ENCODE peak calls at places on chromosomes 11 and 22, in six cellular contexts. One of them, this sample, is unnamed.

GRCh38 chr11:44096360-44097188 is 1.1 kb downstream of the EXT2 start:
- DNase-seq in MM.1S: no peak
- DNase-seq in IMR-90: peak
- DNase-seq in H9: no peak
- DNase-seq in mesendoderm: no peak
- DNase-seq in HepG2: no peak
- DNase-seq in this sample: peak

GRCh38 chr11:75145196-75145971 is 5.5 kb upstream of the SLCO2B1 start:
- DNase-seq in MM.1S: no peak
- DNase-seq in IMR-90: no peak
- DNase-seq in H9: no peak
- DNase-seq in mesendoderm: no peak
- DNase-seq in HepG2: no peak
- DNase-seq in this sample: no peak

GRCh38 chr11:118338637-118339061 is 3.9 kb downstream of the CD3D start:
- DNase-seq in MM.1S: no peak
- DNase-seq in IMR-90: no peak
- DNase-seq in H9: no peak
- DNase-seq in mesendoderm: peak
- DNase-seq in HepG2: peak
- DNase-seq in this sample: no peak

GRCh38 chr22:42389137-42389536 is 43.1 kb downstream of the NFAM1 start:
- DNase-seq in MM.1S: no peak
- DNase-seq in IMR-90: no peak
- DNase-seq in H9: no peak
- DNase-seq in mesendoderm: no peak
- DNase-seq in HepG2: no peak
- DNase-seq in this sample: no peak

GRCh38 chr11:11387201-11387600 is 34.2 kb upstream of the CSNK2A3 start:
- DNase-seq in MM.1S: no peak
- DNase-seq in IMR-90: no peak
- DNase-seq in H9: no peak
- DNase-seq in mesendoderm: no peak
- DNase-seq in HepG2: no peak
- DNase-seq in this sample: no peak

GRCh38 chr22:25875461-25875860 is 133.5 kb downstream of the MYO18B start:
- DNase-seq in MM.1S: no peak
- DNase-seq in IMR-90: no peak
- DNase-seq in H9: no peak
- DNase-seq in mesendoderm: no peak
- DNase-seq in HepG2: no peak
- DNase-seq in this sample: peak

GRCh38 chr22:43109511-43109910 is 1.0 kb upstream of the BIK start:
- DNase-seq in MM.1S: no peak
- DNase-seq in IMR-90: no peak
- DNase-seq in H9: no peak
- DNase-seq in mesendoderm: no peak
- DNase-seq in HepG2: no peak
- DNase-seq in this sample: no peak

GRCh38 chr22:27684856-27685255 is 116.7 kb downstream of the MN1 start:
- DNase-seq in MM.1S: no peak
- DNase-seq in IMR-90: peak
- DNase-seq in H9: no peak
- DNase-seq in mesendoderm: no peak
- DNase-seq in HepG2: no peak
- DNase-seq in this sample: no peak

GRCh38 chr11:117855452-117855851 is 21.0 kb downstream of the FXYD6 start:
- DNase-seq in MM.1S: no peak
- DNase-seq in IMR-90: no peak
- DNase-seq in H9: peak
- DNase-seq in mesendoderm: peak
- DNase-seq in HepG2: no peak
- DNase-seq in this sample: no peak

GRCh38 chr11:1205121-1205986 is 17.5 kb upstream of the MUC5B start:
- DNase-seq in MM.1S: no peak
- DNase-seq in IMR-90: no peak
- DNase-seq in H9: peak
- DNase-seq in mesendoderm: no peak
- DNase-seq in HepG2: no peak
- DNase-seq in this sample: no peak

GRCh38 chr22:36816635-36817428 is at the start of gene PVALB:
- DNase-seq in MM.1S: peak
- DNase-seq in IMR-90: peak
- DNase-seq in H9: no peak
- DNase-seq in mesendoderm: peak
- DNase-seq in HepG2: no peak
- DNase-seq in this sample: no peak

GRCh38 chr11:24249921-24250320 is 246.9 kb upstream of the LUZP2 start:
- DNase-seq in MM.1S: no peak
- DNase-seq in IMR-90: no peak
- DNase-seq in H9: no peak
- DNase-seq in mesendoderm: no peak
- DNase-seq in HepG2: no peak
- DNase-seq in this sample: no peak

GRCh38 chr11:132674161-132674560 is 858.1 kb downstream of the OPCML start:
- DNase-seq in MM.1S: no peak
- DNase-seq in IMR-90: no peak
- DNase-seq in H9: no peak
- DNase-seq in mesendoderm: no peak
- DNase-seq in HepG2: no peak
- DNase-seq in this sample: no peak

GRCh38 chr22:48706934-48707748 is 1120.5 kb downstream of the BRD1 start:
- DNase-seq in MM.1S: no peak
- DNase-seq in IMR-90: no peak
- DNase-seq in H9: no peak
- DNase-seq in mesendoderm: no peak
- DNase-seq in HepG2: no peak
- DNase-seq in this sample: no peak

GRCh38 chr22:39388261-39389011 is 11.1 kb upstream of the TAB1 start:
- DNase-seq in MM.1S: peak
- DNase-seq in IMR-90: peak
- DNase-seq in H9: peak
- DNase-seq in mesendoderm: peak
- DNase-seq in HepG2: peak
- DNase-seq in this sample: no peak
- H3K9ac ChIP-seq in MM.1S: peak
- H3K9ac ChIP-seq in IMR-90: peak
- H3K9ac ChIP-seq in H9: no peak
- H3K9ac ChIP-seq in mesendoderm: peak
- H3K9ac ChIP-seq in HepG2: peak
- H3K9ac ChIP-seq in this sample: no peak

GRCh38 chr11:96188625-96189006 is 154.4 kb downstream of the MAML2 start:
- DNase-seq in MM.1S: peak
- DNase-seq in IMR-90: peak
- DNase-seq in H9: no peak
- DNase-seq in mesendoderm: no peak
- DNase-seq in HepG2: peak
- DNase-seq in this sample: no peak

GRCh38 chr11:96186806-96187205 is 156.2 kb downstream of the MAML2 start:
- DNase-seq in MM.1S: no peak
- DNase-seq in IMR-90: no peak
- DNase-seq in H9: no peak
- DNase-seq in mesendoderm: no peak
- DNase-seq in HepG2: no peak
- DNase-seq in this sample: no peak

GRCh38 chr11:96187779-96188624 is 155.0 kb downstream of the MAML2 start:
- DNase-seq in MM.1S: no peak
- DNase-seq in IMR-90: peak
- DNase-seq in H9: no peak
- DNase-seq in mesendoderm: no peak
- DNase-seq in HepG2: peak
- DNase-seq in this sample: no peak

GRCh38 chr11:96189351-96189750 is 153.6 kb downstream of the MAML2 start:
- DNase-seq in MM.1S: no peak
- DNase-seq in IMR-90: no peak
- DNase-seq in H9: no peak
- DNase-seq in mesendoderm: no peak
- DNase-seq in HepG2: no peak
- DNase-seq in this sample: no peak

DNA sequence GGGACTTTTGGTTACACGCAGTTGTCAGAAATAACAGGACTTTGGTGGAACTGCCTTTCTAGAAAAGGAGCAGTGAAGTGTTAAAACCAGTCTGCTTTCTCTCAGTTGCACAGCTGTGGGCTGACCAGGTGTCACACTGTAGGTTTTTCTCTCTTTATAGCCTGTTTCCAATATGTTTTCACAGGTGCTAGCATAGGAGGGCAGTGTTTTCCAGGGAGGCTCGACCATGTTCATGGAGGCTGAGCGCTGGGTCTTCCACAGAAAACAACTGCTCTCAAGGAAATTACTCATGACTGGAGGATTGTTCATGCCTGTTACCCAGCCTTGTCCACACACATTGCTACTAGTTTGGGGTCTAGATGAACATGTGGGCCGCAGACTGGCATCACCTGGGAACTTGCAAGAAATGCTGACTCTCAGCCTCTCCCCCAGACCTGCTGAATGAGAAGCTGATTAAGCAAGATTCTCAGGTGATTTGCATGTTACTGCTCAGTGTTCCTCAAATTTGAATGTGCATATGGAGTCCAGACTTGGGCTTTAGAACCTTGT is 157.7 kb downstream of the MAML2 start:
- DNase-seq in MM.1S: peak
- DNase-seq in IMR-90: no peak
- DNase-seq in H9: no peak
- DNase-seq in mesendoderm: no peak
- DNase-seq in HepG2: no peak
- DNase-seq in this sample: peak
- H3K4me2 ChIP-seq in MM.1S: peak
- H3K4me2 ChIP-seq in IMR-90: no peak
- H3K4me2 ChIP-seq in H9: no peak
- H3K4me2 ChIP-seq in mesendoderm: no peak
- H3K4me2 ChIP-seq in HepG2: no peak
- H3K4me2 ChIP-seq in this sample: peak

GRCh38 chr11:64327993-64328392 is 10.1 kb downstream of the PRDX5 start:
- DNase-seq in MM.1S: no peak
- DNase-seq in IMR-90: no peak
- DNase-seq in H9: no peak
- DNase-seq in mesendoderm: no peak
- DNase-seq in HepG2: no peak
- DNase-seq in this sample: no peak

GRCh38 chr11:64323373-64323772 is 5.5 kb downstream of the PRDX5 start:
- DNase-seq in MM.1S: no peak
- DNase-seq in IMR-90: no peak
- DNase-seq in H9: no peak
- DNase-seq in mesendoderm: no peak
- DNase-seq in HepG2: no peak
- DNase-seq in this sample: no peak

GRCh38 chr11:64322925-64323260 is 5.0 kb downstream of the PRDX5 start:
- DNase-seq in MM.1S: no peak
- DNase-seq in IMR-90: no peak
- DNase-seq in H9: no peak
- DNase-seq in mesendoderm: no peak
- DNase-seq in HepG2: no peak
- DNase-seq in this sample: no peak

GRCh38 chr11:64327338-64327737 is 9.4 kb downstream of the PRDX5 start:
- DNase-seq in MM.1S: no peak
- DNase-seq in IMR-90: no peak
- DNase-seq in H9: no peak
- DNase-seq in mesendoderm: no peak
- DNase-seq in HepG2: no peak
- DNase-seq in this sample: no peak

GRCh38 chr11:64324692-64325469 is 7.0 kb downstream of the PRDX5 start:
- DNase-seq in MM.1S: no peak
- DNase-seq in IMR-90: no peak
- DNase-seq in H9: no peak
- DNase-seq in mesendoderm: no peak
- DNase-seq in HepG2: no peak
- DNase-seq in this sample: no peak
- H3K9ac ChIP-seq in MM.1S: no peak
- H3K9ac ChIP-seq in IMR-90: no peak
- H3K9ac ChIP-seq in H9: no peak
- H3K9ac ChIP-seq in mesendoderm: no peak
- H3K9ac ChIP-seq in HepG2: no peak
- H3K9ac ChIP-seq in this sample: no peak

DNA sequence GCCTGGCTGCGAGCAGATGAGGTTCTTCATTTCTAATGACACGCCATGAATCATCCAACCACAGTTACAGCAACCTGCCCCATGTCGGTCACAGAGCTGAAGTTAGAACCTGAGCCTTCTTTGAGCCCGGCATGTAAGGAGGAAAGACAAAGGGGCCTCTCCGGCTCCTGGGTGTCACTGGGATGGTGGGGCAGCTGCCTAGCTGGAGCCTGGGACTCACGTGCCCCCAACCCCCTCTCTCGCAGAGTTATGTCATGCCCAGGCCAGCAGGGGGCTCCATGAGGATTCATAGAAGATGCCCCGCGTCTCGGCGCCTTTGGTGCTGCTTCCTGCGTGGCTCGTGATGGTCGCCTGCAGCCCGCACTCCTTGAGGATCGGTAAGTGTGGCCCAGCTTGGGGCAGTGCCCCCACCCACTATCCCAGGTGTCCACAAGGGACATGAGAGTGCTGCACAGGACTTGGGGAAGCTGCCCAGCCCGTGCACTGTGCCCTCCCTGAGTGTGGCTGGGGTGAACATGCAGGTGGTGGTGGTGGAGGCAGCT is 148.5 kb downstream of the GRIK4 start:
- DNase-seq in MM.1S: no peak
- DNase-seq in IMR-90: peak
- DNase-seq in H9: peak
- DNase-seq in mesendoderm: peak
- DNase-seq in HepG2: peak
- DNase-seq in this sample: peak
- H3K4me2 ChIP-seq in MM.1S: no peak
- H3K4me2 ChIP-seq in IMR-90: no peak
- H3K4me2 ChIP-seq in H9: no peak
- H3K4me2 ChIP-seq in mesendoderm: no peak
- H3K4me2 ChIP-seq in HepG2: no peak
- H3K4me2 ChIP-seq in this sample: no peak

DNA sequence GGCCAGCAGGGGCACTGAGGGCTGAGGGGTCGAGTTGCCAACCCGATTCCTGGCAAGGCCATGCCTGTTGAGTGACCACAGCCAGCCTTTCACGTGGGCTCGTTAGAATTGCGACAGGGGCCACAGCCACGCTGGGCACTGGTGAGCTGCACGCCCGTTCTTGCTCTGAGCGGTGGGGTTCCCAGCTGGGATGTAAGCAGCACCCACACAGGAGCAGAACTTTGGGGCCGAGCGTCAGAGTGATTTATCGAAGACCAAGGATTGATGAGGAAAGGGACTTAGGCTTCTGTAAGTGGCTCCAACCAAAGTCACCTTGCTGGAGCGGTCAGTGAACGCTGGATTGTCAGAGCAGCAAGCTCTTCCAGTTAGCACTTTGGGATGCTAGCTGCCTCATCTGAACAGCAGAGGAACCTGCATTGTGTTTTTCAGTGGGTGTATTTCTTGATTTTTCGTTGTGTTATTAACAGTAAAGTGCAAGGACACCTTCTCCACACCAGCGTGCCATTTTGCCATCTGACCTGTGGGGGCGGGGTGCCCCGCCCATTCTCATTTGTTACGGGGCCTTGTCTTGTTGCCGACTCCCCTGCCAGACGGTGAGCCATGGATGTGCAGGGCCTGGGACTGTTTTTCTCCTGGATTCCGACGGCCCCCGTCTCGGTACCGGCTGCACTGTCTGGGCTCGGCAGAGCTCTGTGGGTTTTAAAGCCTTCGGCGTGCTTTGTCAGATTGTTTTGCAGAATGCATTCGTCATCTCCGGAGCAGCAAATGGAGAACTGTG is 202.5 kb downstream of the TBC1D22A start:
- DNase-seq in MM.1S: no peak
- DNase-seq in IMR-90: no peak
- DNase-seq in H9: no peak
- DNase-seq in mesendoderm: no peak
- DNase-seq in HepG2: no peak
- DNase-seq in this sample: no peak
- H3K9ac ChIP-seq in MM.1S: no peak
- H3K9ac ChIP-seq in IMR-90: no peak
- H3K9ac ChIP-seq in H9: no peak
- H3K9ac ChIP-seq in mesendoderm: no peak
- H3K9ac ChIP-seq in HepG2: no peak
- H3K9ac ChIP-seq in this sample: no peak

This sample was measured in Karpas-422.